ENCODE peak calls at places on chromosomes 3 and 15, in nine cellular contexts. One of them, this sample, is unnamed.

GRCh38 chr3:119647843-119648575 is 12.4 kb downstream of the POPDC2 start:
- DNase-seq in mucosa of descending colon: no peak
- DNase-seq in B cell: no peak
- DNase-seq in GM20000: no peak
- DNase-seq in RWPE2: no peak
- DNase-seq in stomach: no peak
- DNase-seq in brain microvascular endothelial cell: no peak
- DNase-seq in neural crest cell: no peak
- DNase-seq in CD8-positive, alpha-beta T cell: no peak
- DNase-seq in this sample: no peak

GRCh38 chr15:40957581-40958051 is 4.3 kb downstream of the CHAC1 start:
- DNase-seq in neural crest cell: no peak
- DNase-seq in stomach: peak
- DNase-seq in brain microvascular endothelial cell: no peak
- DNase-seq in GM20000: no peak
- DNase-seq in mucosa of descending colon: peak
- DNase-seq in CD8-positive, alpha-beta T cell: no peak
- DNase-seq in RWPE2: no peak
- DNase-seq in B cell: no peak
- DNase-seq in this sample: no peak

GRCh38 chr3:42802876-42803799 is 1.2 kb downstream of the HIGD1A start:
- DNase-seq in RWPE2: no peak
- DNase-seq in stomach: no peak
- DNase-seq in brain microvascular endothelial cell: no peak
- DNase-seq in CD8-positive, alpha-beta T cell: no peak
- DNase-seq in B cell: no peak
- DNase-seq in GM20000: peak
- DNase-seq in mucosa of descending colon: no peak
- DNase-seq in neural crest cell: peak
- DNase-seq in this sample: no peak

GRCh38 chr3:156161172-156161571 is 40.8 kb downstream of the KCNAB1 start:
- DNase-seq in mucosa of descending colon: no peak
- DNase-seq in stomach: no peak
- DNase-seq in brain microvascular endothelial cell: no peak
- DNase-seq in B cell: no peak
- DNase-seq in GM20000: no peak
- DNase-seq in CD8-positive, alpha-beta T cell: no peak
- DNase-seq in RWPE2: no peak
- DNase-seq in neural crest cell: no peak
- DNase-seq in this sample: no peak

GRCh38 chr3:122353215-122353614 is 28.2 kb downstream of the CSTA start:
- DNase-seq in GM20000: no peak
- DNase-seq in CD8-positive, alpha-beta T cell: no peak
- DNase-seq in RWPE2: no peak
- DNase-seq in neural crest cell: no peak
- DNase-seq in brain microvascular endothelial cell: no peak
- DNase-seq in mucosa of descending colon: no peak
- DNase-seq in B cell: no peak
- DNase-seq in stomach: no peak
- DNase-seq in this sample: no peak

GRCh38 chr3:197408177-197408957 is 110.0 kb upstream of the DLG1 start:
- DNase-seq in neural crest cell: no peak
- DNase-seq in GM20000: no peak
- DNase-seq in stomach: no peak
- DNase-seq in RWPE2: no peak
- DNase-seq in B cell: no peak
- DNase-seq in brain microvascular endothelial cell: peak
- DNase-seq in mucosa of descending colon: no peak
- DNase-seq in CD8-positive, alpha-beta T cell: no peak
- DNase-seq in this sample: no peak

GRCh38 chr3:131033480-131034080 is 6.9 kb downstream of the NEK11 start:
- DNase-seq in B cell: no peak
- DNase-seq in brain microvascular endothelial cell: peak
- DNase-seq in CD8-positive, alpha-beta T cell: no peak
- DNase-seq in neural crest cell: peak
- DNase-seq in RWPE2: no peak
- DNase-seq in stomach: no peak
- DNase-seq in mucosa of descending colon: no peak
- DNase-seq in GM20000: peak
- DNase-seq in this sample: no peak

GRCh38 chr15:27042646-27043045 is 71.7 kb downstream of the GABRG3 start:
- DNase-seq in B cell: no peak
- DNase-seq in brain microvascular endothelial cell: no peak
- DNase-seq in GM20000: no peak
- DNase-seq in RWPE2: no peak
- DNase-seq in stomach: no peak
- DNase-seq in CD8-positive, alpha-beta T cell: no peak
- DNase-seq in neural crest cell: no peak
- DNase-seq in mucosa of descending colon: no peak
- DNase-seq in this sample: no peak

GRCh38 chr3:5140230-5140621 is 18.1 kb downstream of the ARL8B start:
- DNase-seq in B cell: peak
- DNase-seq in RWPE2: no peak
- DNase-seq in stomach: no peak
- DNase-seq in GM20000: no peak
- DNase-seq in mucosa of descending colon: no peak
- DNase-seq in neural crest cell: no peak
- DNase-seq in CD8-positive, alpha-beta T cell: no peak
- DNase-seq in brain microvascular endothelial cell: no peak
- DNase-seq in this sample: no peak

GRCh38 chr3:5136211-5136610 is 14.1 kb downstream of the ARL8B start:
- DNase-seq in neural crest cell: no peak
- DNase-seq in RWPE2: no peak
- DNase-seq in CD8-positive, alpha-beta T cell: no peak
- DNase-seq in stomach: no peak
- DNase-seq in GM20000: no peak
- DNase-seq in mucosa of descending colon: no peak
- DNase-seq in brain microvascular endothelial cell: no peak
- DNase-seq in B cell: no peak
- DNase-seq in this sample: no peak

GRCh38 chr3:5138214-5138981 is 16.3 kb downstream of the ARL8B start:
- DNase-seq in neural crest cell: no peak
- DNase-seq in stomach: no peak
- DNase-seq in RWPE2: no peak
- DNase-seq in CD8-positive, alpha-beta T cell: no peak
- DNase-seq in brain microvascular endothelial cell: no peak
- DNase-seq in B cell: no peak
- DNase-seq in mucosa of descending colon: no peak
- DNase-seq in GM20000: no peak
- DNase-seq in this sample: no peak

GRCh38 chr3:5133689-5134088 is 11.6 kb downstream of the ARL8B start:
- DNase-seq in stomach: no peak
- DNase-seq in GM20000: no peak
- DNase-seq in B cell: no peak
- DNase-seq in CD8-positive, alpha-beta T cell: no peak
- DNase-seq in brain microvascular endothelial cell: no peak
- DNase-seq in neural crest cell: no peak
- DNase-seq in RWPE2: no peak
- DNase-seq in mucosa of descending colon: no peak
- DNase-seq in this sample: no peak

DNA sequence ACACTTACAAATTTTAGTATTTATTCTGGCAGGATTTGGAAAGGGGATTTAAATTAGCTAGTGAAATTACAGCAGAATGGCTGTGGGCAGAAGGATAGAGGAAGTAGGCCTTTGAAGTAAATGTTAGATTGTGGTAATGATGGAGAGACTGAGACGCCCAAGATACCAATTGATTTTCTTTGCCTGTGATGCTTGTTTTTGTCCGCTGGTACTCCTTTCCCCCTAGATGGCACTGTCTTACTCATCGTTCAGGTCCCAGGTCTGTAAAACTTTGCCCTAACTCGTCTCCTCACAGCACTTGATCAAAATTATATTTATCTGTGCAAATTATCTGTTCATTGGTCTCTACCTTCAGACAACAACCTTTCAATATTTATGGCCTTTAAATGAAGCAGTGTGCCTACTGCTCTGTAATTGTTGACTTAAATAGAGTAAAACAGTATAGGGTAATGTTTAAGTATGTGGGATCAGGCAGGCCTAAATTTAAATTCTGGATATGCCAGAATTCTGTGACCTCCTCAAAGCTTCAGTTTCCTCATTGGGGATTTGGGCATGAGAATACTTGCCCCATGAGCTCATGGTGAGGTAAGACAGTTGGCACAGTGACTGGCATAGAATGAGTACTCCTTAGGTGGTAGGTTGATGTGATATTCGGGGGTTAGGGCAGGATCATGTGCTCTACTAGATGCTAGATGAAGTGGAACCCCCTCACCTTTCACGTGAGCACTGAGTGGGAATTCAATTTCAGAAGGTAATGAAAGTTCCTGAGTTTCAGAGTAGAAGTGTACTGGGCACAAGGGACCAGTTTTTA is 14.7 kb downstream of the ARL8B start:
- DNase-seq in mucosa of descending colon: no peak
- DNase-seq in RWPE2: no peak
- DNase-seq in stomach: no peak
- DNase-seq in CD8-positive, alpha-beta T cell: no peak
- DNase-seq in B cell: peak
- DNase-seq in brain microvascular endothelial cell: no peak
- DNase-seq in neural crest cell: no peak
- DNase-seq in GM20000: peak
- DNase-seq in this sample: peak
- TF ChIP-seq CTCF in mucosa of descending colon: no peak
- TF ChIP-seq CTCF in RWPE2: peak
- TF ChIP-seq CTCF in stomach: no peak
- TF ChIP-seq CTCF in CD8-positive, alpha-beta T cell: peak
- TF ChIP-seq CTCF in B cell: peak
- TF ChIP-seq CTCF in brain microvascular endothelial cell: peak
- TF ChIP-seq CTCF in neural crest cell: peak
- TF ChIP-seq CTCF in GM20000: no peak
- TF ChIP-seq CTCF in this sample: peak

DNA sequence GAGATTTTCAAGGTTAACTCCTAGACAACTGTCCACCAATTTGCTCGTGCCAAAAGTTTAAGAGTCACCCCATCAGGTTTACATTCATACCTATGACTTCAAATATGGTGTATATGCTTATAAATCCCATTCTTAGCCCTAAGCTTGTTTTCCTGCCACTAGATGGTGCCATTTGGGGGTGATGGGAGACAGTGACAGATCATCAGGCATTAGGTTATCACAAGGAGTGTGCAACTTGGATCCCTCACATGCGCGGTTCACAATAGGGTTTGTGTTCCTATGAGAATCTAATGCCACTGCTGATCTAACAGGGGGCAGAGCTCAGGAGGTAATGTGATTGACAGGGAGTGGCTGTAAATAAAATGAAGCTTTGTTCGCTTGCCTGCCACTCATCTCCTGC is 182.7 kb downstream of the CNTN6 start:
- DNase-seq in mucosa of descending colon: no peak
- DNase-seq in B cell: no peak
- DNase-seq in GM20000: no peak
- DNase-seq in CD8-positive, alpha-beta T cell: no peak
- DNase-seq in brain microvascular endothelial cell: peak
- DNase-seq in RWPE2: no peak
- DNase-seq in stomach: no peak
- DNase-seq in neural crest cell: peak
- DNase-seq in this sample: no peak
- TF ChIP-seq CTCF in mucosa of descending colon: no peak
- TF ChIP-seq CTCF in B cell: peak
- TF ChIP-seq CTCF in GM20000: peak
- TF ChIP-seq CTCF in CD8-positive, alpha-beta T cell: no peak
- TF ChIP-seq CTCF in brain microvascular endothelial cell: peak
- TF ChIP-seq CTCF in RWPE2: peak
- TF ChIP-seq CTCF in stomach: no peak
- TF ChIP-seq CTCF in neural crest cell: peak
- TF ChIP-seq CTCF in this sample: no peak

GRCh38 chr15:78767331-78767951 is 43.8 kb downstream of the ADAMTS7 start:
- DNase-seq in RWPE2: peak
- DNase-seq in mucosa of descending colon: no peak
- DNase-seq in neural crest cell: no peak
- DNase-seq in stomach: no peak
- DNase-seq in CD8-positive, alpha-beta T cell: no peak
- DNase-seq in B cell: no peak
- DNase-seq in GM20000: no peak
- DNase-seq in brain microvascular endothelial cell: no peak
- DNase-seq in this sample: no peak

GRCh38 chr15:78768096-78768495 is 43.2 kb downstream of the ADAMTS7 start:
- DNase-seq in neural crest cell: no peak
- DNase-seq in GM20000: no peak
- DNase-seq in RWPE2: peak
- DNase-seq in CD8-positive, alpha-beta T cell: no peak
- DNase-seq in mucosa of descending colon: no peak
- DNase-seq in stomach: no peak
- DNase-seq in B cell: no peak
- DNase-seq in brain microvascular endothelial cell: no peak
- DNase-seq in this sample: no peak

GRCh38 chr15:78772738-78773137 is 38.5 kb downstream of the ADAMTS7 start:
- DNase-seq in B cell: no peak
- DNase-seq in neural crest cell: no peak
- DNase-seq in brain microvascular endothelial cell: no peak
- DNase-seq in CD8-positive, alpha-beta T cell: no peak
- DNase-seq in GM20000: no peak
- DNase-seq in stomach: no peak
- DNase-seq in mucosa of descending colon: no peak
- DNase-seq in RWPE2: no peak
- DNase-seq in this sample: no peak

GRCh38 chr15:78766041-78766440 is 45.2 kb downstream of the ADAMTS7 start:
- DNase-seq in B cell: no peak
- DNase-seq in GM20000: no peak
- DNase-seq in neural crest cell: no peak
- DNase-seq in CD8-positive, alpha-beta T cell: no peak
- DNase-seq in brain microvascular endothelial cell: no peak
- DNase-seq in stomach: no peak
- DNase-seq in mucosa of descending colon: no peak
- DNase-seq in RWPE2: peak
- DNase-seq in this sample: no peak

DNA sequence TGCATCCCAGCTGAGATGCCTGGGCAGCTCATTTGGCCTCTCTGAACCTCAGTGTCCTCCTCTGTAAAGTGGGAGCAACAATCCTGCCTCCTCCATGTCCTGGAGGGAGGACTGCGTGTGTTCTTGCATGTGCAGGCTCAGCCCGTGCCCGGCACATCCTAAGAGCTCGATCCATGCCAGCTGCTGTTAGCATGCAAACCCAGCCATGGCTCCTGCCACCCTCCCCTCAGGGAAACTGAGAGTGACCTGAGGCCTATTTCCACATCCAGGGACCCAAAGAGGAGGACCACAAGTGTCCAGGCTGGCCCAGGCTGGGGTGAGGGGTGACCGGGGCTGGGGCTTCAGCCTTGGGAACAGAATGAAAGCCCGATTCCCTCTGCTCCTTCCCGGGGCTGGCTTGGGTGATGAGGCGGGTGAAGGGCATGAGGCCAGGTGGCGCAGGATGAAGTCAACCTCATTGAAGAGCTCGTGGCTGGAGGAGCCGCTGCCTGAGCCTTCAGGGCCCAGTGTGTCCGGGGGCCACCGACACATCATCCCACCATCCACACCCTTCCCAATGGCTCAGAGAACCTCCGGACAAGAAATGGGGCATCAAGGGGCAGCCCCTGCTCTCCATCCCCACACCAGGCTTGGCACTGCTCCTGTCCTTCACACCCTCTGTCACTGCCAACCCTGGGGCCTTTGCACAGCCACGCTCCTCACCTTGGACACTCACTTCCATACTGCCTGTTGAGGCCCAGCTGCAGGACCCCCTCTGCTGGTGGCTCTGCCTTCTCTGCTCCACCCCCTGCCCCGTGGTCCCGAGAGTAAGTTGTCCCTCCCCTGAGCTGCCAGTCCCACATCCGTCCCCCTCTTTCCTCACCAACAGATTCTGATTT is 42.5 kb downstream of the ADAMTS7 start:
- DNase-seq in mucosa of descending colon: no peak
- DNase-seq in CD8-positive, alpha-beta T cell: no peak
- DNase-seq in B cell: no peak
- DNase-seq in brain microvascular endothelial cell: no peak
- DNase-seq in neural crest cell: no peak
- DNase-seq in GM20000: no peak
- DNase-seq in RWPE2: peak
- DNase-seq in stomach: no peak
- DNase-seq in this sample: no peak
- TF ChIP-seq CTCF in mucosa of descending colon: no peak
- TF ChIP-seq CTCF in CD8-positive, alpha-beta T cell: no peak
- TF ChIP-seq CTCF in B cell: no peak
- TF ChIP-seq CTCF in brain microvascular endothelial cell: no peak
- TF ChIP-seq CTCF in neural crest cell: no peak
- TF ChIP-seq CTCF in GM20000: no peak
- TF ChIP-seq CTCF in RWPE2: no peak
- TF ChIP-seq CTCF in stomach: no peak
- TF ChIP-seq CTCF in this sample: no peak

DNA sequence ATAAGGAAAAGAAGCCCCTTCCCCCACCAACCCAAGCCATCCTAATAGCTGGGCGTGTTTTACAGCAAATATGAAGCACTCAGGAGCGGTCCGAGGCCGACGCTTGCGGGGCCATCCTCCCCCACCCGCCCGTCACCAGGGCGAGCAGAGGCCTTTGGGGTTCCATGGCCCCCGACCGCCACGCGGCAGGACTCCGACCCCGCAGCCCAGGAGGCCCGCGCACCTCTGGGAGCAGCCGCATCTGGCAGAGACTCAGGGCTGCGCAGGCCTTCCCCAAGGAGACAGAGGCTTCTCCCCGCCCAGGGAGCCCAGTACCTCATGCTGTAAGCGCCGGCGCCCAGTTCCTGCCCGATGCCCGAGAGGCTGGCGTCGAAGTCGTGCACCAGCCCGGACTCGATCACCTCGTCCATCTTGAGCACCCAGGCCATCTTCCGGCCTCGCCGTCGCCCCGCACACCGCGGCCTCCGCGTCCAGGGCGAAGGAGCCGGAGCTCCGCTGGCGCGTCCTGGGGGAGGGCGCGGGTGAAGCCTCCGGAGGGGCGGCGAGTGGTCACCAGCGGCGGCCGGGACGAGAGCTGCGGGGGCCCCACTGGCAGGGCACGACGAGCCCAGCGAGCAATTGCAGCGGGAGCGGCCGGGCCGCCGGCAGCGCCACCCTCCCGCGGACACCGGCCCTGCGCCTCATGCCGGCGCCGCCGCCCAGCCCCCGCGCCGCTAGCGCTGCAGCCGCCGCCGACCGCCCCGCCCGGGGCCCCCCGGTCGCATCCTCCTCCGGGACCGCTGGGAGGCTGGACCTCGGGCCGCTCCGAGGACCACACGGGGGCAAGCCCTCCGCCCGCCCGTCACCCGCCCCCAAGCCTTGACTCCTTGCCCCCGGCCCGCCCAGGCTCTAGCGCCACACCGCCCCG is 531 bp downstream of the UBP1 start:
- DNase-seq in brain microvascular endothelial cell: peak
- DNase-seq in mucosa of descending colon: peak
- DNase-seq in neural crest cell: peak
- DNase-seq in RWPE2: peak
- DNase-seq in stomach: peak
- DNase-seq in CD8-positive, alpha-beta T cell: peak
- DNase-seq in GM20000: peak
- DNase-seq in B cell: peak
- DNase-seq in this sample: peak
- TF ChIP-seq CTCF in brain microvascular endothelial cell: peak
- TF ChIP-seq CTCF in mucosa of descending colon: peak
- TF ChIP-seq CTCF in neural crest cell: peak
- TF ChIP-seq CTCF in RWPE2: peak
- TF ChIP-seq CTCF in stomach: no peak
- TF ChIP-seq CTCF in CD8-positive, alpha-beta T cell: no peak
- TF ChIP-seq CTCF in GM20000: peak
- TF ChIP-seq CTCF in B cell: no peak
- TF ChIP-seq CTCF in this sample: no peak